ENCODE peak calls at places on chromosomes 5 and 9, in ten cellular contexts. H, X, M, P, N, C, T, F, O and Q are unnamed samples. For H3K4me1, the result is how much of the 10 kb centered on the place peaks cover.

GRCh38 chr9:137989999-137990715 is 112.6 kb downstream of the CACNA1B start:
- DNase-seq in H (no peak), X (no peak), M (peak), P (no peak), N (no peak), C (no peak), T (no peak), F (peak), O (peak), Q (no peak)

GRCh38 chr5:73709536-73710129 is 83.6 kb downstream of the ARHGEF28 start:
- DNase-seq in H (no peak), X (no peak), M (no peak), P (no peak), N (no peak), C (no peak), T (no peak), F (no peak), O (no peak), Q (no peak)

GRCh38 chr5:40046792-40047191 is 622.0 kb upstream of the DAB2 start:
- DNase-seq in H (no peak), X (no peak), M (no peak), P (no peak), N (no peak), C (no peak), T (no peak), F (no peak), O (no peak), Q (no peak)

GRCh38 chr5:92581249-92581648 is 999.8 kb downstream of the NR2F1-AS1 start:
- DNase-seq in H (no peak), X (no peak), M (no peak), P (no peak), N (no peak), C (no peak), T (no peak), F (no peak), O (no peak), Q (no peak)

GRCh38 chr9:71984388-71985069 is 73.1 kb downstream of the C9orf85 start:
- DNase-seq in H (no peak), X (peak), M (peak), P (no peak), N (no peak), C (no peak), T (no peak), F (no peak), O (no peak), Q (no peak)

GRCh38 chr5:137453476-137454080 is 45.5 kb downstream of the SPOCK1 start:
- DNase-seq in H (no peak), X (no peak), M (no peak), P (no peak), N (no peak), C (peak), T (no peak), F (no peak), O (no peak), Q (no peak)

GRCh38 chr5:36150676-36151433 is 832 bp downstream of the LMBRD2 start:
- DNase-seq in H (no peak), X (peak), M (no peak), P (peak), N (peak), C (peak), T (peak), F (no peak), O (peak), Q (peak)

GRCh38 chr5:54529565-54529964 is 12.0 kb downstream of the SNX18 start:
- DNase-seq in H (no peak), X (no peak), M (no peak), P (peak), N (no peak), C (no peak), T (no peak), F (no peak), O (no peak), Q (no peak)

GRCh38 chr5:144504929-144505578 is 334.4 kb downstream of the KCTD16 start:
- DNase-seq in H (no peak), X (no peak), M (no peak), P (no peak), N (no peak), C (no peak), T (no peak), F (no peak), O (no peak), Q (no peak)

GRCh38 chr9:93576296-93577044 is at the start of gene PHF2:
- DNase-seq in H (no peak), X (no peak), M (no peak), P (no peak), N (no peak), C (no peak), T (no peak), F (no peak), O (peak), Q (no peak)

GRCh38 chr9:38371495-38371894 is 21.0 kb upstream of the ALDH1B1 start:
- DNase-seq in H (peak), X (peak), M (no peak), P (peak), N (peak), C (peak), T (no peak), F (no peak), O (no peak), Q (peak)

GRCh38 chr5:66807743-66808142 is 211.6 kb downstream of the MAST4 start:
- DNase-seq in H (peak), X (peak), M (no peak), P (peak), N (no peak), C (peak), T (no peak), F (no peak), O (no peak), Q (peak)

GRCh38 chr5:132962429-132962928 is 955 bp downstream of the AFF4 start:
- DNase-seq in H (peak), X (peak), M (no peak), P (peak), N (no peak), C (peak), T (no peak), F (no peak), O (no peak), Q (peak)

GRCh38 chr9:127307802-127308201 is 43.2 kb downstream of the GARNL3 start:
- DNase-seq in H (no peak), X (no peak), M (no peak), P (peak), N (no peak), C (no peak), T (peak), F (no peak), O (no peak), Q (no peak)

GRCh38 chr9:22237497-22238363 is 208.9 kb upstream of the DMRTA1 start:
- DNase-seq in H (peak), X (no peak), M (no peak), P (no peak), N (no peak), C (peak), T (no peak), F (no peak), O (no peak), Q (no peak)

GRCh38 chr9:121463026-121463827 is 36.4 kb downstream of the GGTA1 start:
- DNase-seq in H (no peak), X (peak), M (peak), P (peak), N (peak), C (peak), T (peak), F (peak), O (peak), Q (peak)

GRCh38 chr5:179530069-179530998 is 20.0 kb upstream of the RUFY1 start:
- DNase-seq in H (peak), X (peak), M (peak), P (peak), N (peak), C (peak), T (peak), F (peak), O (peak), Q (peak)

GRCh38 chr9:112111461-112111860 is 63.6 kb downstream of the SUSD1 start:
- DNase-seq in H (no peak), X (no peak), M (no peak), P (no peak), N (no peak), C (no peak), T (no peak), F (no peak), O (no peak), Q (no peak)

GRCh38 chr9:107008447-107008846 is 145.5 kb downstream of the ZNF462 start:
- DNase-seq in H (no peak), X (no peak), M (no peak), P (no peak), N (no peak), C (no peak), T (no peak), F (no peak), O (no peak), Q (no peak)

GRCh38 chr5:37665889-37666288 is 174.0 kb downstream of the GDNF start:
- DNase-seq in H (peak), X (peak), M (peak), P (peak), N (no peak), C (no peak), T (no peak), F (peak), O (peak), Q (peak)

GRCh38 chr9:69919461-69920061 is 98.9 kb downstream of the CFAP95 start:
- DNase-seq in H (no peak), X (no peak), M (no peak), P (no peak), N (no peak), C (peak), T (no peak), F (no peak), O (no peak), Q (no peak)

GRCh38 chr5:132526974-132527564 is 16.3 kb downstream of the IL5 start:
- DNase-seq in H (no peak), X (no peak), M (no peak), P (no peak), N (no peak), C (no peak), T (no peak), F (no peak), O (no peak), Q (no peak)

GRCh38 chr5:58244819-58245478 is 214.9 kb downstream of the PLK2 start:
- DNase-seq in H (no peak), X (no peak), M (no peak), P (no peak), N (no peak), C (no peak), T (no peak), F (no peak), O (no peak), Q (no peak)
- H3K4me1 ChIP-seq in H (under half), X (under half), M (under half), P (under half), N (under half), C (under half), T (under half), F (under half), O (under half), Q (under half)

GRCh38 chr5:167261309-167262100 is 1029.9 kb upstream of the WWC1 start:
- DNase-seq in H (no peak), X (no peak), M (no peak), P (no peak), N (no peak), C (peak), T (no peak), F (no peak), O (no peak), Q (no peak)
- TF ChIP-seq CTCF in H (no peak), X (no peak), M (no peak), P (peak), N (no peak), C (peak), T (peak), F (no peak), O (no peak), Q (no peak)

DNA sequence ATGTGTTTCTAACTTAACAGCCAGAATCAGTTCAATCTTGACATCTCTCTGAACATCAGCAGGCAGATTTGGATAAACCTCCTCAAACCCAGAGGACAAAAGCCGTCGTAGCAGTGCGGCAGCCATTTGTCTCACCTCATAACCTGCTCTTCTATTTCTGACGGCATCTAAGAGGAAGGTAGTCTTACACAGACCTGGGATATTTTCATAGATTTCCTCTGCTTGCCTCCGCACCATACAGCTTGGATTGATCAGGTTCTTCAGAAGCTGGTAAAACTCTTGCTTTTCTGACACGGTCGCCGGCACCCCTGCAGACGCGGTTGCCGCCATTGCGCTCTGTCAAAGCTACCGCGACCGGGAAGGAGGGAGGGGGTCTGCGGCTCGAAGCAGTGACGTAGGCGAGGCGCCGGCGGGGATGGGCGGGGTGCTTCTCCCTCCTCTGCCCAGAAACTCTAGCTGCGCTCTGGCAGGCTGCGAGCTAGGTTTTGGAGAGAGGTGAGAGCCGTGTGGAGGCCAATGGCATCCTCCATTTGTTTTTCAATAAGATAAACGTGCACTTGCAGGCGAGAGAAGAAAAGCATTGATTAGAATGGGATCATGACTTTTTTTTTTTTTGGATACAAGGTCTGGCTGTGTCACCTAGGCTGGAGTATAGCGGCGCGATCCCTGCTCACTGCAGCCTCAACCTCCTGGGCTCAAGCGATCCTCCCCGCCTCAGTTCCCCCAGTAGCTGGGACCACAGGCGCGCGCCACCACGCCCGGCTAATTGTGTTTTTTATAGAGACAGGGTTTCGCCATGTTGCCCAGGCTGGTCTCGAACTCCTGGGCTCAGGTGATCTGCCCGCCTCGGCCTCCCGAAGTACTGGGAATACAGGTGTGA is at the start of gene RANBP6:
- DNase-seq in H (peak), X (peak), M (peak), P (peak), N (peak), C (peak), T (peak), F (peak), O (peak), Q (peak)
- TF ChIP-seq POLR2A in H (peak), X (peak), M (peak), P (peak), N (peak), C (peak), T (peak), F (peak), O (peak), Q (peak)

DNA sequence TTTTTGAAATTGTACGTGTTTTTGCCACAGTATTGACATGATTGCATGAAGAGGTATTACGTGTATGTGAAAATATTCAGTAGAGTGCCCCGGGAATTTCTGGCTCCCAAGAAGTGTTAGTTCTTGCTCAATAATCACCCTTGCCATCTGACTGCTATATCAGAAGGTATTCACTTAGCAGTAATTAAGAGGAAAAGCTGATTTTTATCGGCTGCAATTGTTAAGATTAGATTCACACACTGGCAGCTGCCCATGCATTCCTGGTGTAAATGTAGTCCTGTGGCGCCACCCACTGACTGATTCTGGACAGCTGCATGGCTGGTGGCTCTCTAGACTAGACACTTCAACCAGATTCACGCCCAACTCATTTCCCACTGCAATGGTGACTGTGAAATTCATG is 440.0 kb upstream of the ADAMTS16 start:
- DNase-seq in H (no peak), X (no peak), M (peak), P (no peak), N (peak), C (peak), T (peak), F (no peak), O (no peak), Q (peak)
- H3K4me1 ChIP-seq in H (under half), X (under half), M (under half), P (under half), N (under half), C (under half), T (under half), F (under half), O (under half), Q (under half)

DNA sequence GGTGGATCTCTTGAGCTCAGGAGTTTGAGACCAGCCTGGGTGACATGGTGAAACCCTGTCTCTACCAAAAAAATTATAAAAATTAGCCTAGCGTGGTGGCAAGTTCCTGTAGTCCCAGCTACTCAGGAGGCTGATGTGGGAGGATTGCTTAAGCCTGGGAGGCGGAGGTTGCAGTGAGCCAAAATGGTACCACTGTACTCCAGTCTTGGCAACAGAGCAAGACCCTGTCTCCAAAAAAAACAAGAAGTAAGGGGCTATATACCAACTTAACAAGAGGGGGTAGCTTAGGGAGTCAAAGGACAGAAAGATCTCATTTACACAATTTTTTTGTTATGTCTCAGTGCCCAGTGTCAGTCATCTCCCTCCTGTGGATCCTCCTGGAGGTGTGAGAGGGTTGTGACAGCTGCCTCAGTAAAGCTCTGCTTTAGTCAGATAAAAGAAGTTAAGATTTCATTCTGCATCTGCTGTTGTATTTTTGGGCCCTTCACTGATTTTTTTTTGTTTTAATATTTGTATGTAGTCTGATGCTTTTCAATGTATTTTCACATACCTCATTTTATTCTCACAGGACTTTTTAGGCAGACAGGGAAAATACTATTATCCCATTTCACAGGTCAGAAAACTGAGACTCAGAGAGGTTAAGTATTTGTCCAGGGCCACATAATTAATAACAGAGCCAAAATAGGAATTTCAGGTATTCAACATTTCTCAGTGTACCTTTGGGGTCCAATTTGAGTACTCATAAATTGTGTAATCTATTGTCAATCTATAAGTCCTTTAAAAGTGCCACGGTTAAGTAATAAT is 120.9 kb upstream of the GRHPR start:
- DNase-seq in H (no peak), X (no peak), M (no peak), P (no peak), N (no peak), C (no peak), T (no peak), F (no peak), O (no peak), Q (no peak)
- TF ChIP-seq CTCF in H (no peak), X (no peak), M (no peak), P (no peak), N (no peak), C (no peak), T (no peak), F (no peak), O (no peak), Q (no peak)

GRCh38 chr9:99216073-99216472 is 5.7 kb downstream of the ALG2 start:
- DNase-seq in H (no peak), X (no peak), M (no peak), P (no peak), N (no peak), C (no peak), T (no peak), F (no peak), O (no peak), Q (no peak)
- TF ChIP-seq POLR2A in H (no peak), X (no peak), M (no peak), P (no peak), N (no peak), C (no peak), T (no peak), F (no peak), O (no peak), Q (no peak)

GRCh38 chr9:27429917-27430316 is 94.2 kb upstream of the IFNK start:
- DNase-seq in H (no peak), X (no peak), M (no peak), P (no peak), N (no peak), C (no peak), T (no peak), F (no peak), O (no peak), Q (no peak)
- H3K4me1 ChIP-seq in H (under half), X (half or more), M (under half), P (under half), N (under half), C (half or more), T (under half), F (under half), O (under half), Q (half or more)

GRCh38 chr9:76373173-76373771 is 21.0 kb downstream of the RFK start:
- DNase-seq in H (peak), X (peak), M (peak), P (peak), N (peak), C (peak), T (peak), F (peak), O (no peak), Q (peak)
- TF ChIP-seq CTCF in H (no peak), X (no peak), M (no peak), P (no peak), N (no peak), C (no peak), T (no peak), F (no peak), O (no peak), Q (no peak)